ENCODE peak calls at places on chromosomes 4 and X, in seven cellular contexts. T is pancreas, F is lower lobe of right lung, H is cardiac muscle cell, U is neuronal stem cell, N is mucosa of descending colon, Q is uterus. V is an unnamed sample. For H3K9me3 and H3K36me3, the result is how much of the 10 kb centered on the place peaks cover.

GRCh38 chr4:168541608-168541953 is 44.7 kb downstream of the PALLD start:
- DNase-seq in Q (no peak), F (no peak), H (no peak), N (no peak), U (no peak), T (no peak), V (no peak)

GRCh38 chrX:115957862-115958490 is 212.6 kb upstream of the AGTR2 start:
- DNase-seq in Q (no peak), F (no peak), N (no peak), U (no peak), T (no peak), H (peak), V (no peak)

GRCh38 chrX:7711167-7711566 is 131.8 kb upstream of the VCX start:
- DNase-seq in U (no peak), H (no peak), Q (no peak), F (no peak), T (no peak), N (no peak), V (no peak)

GRCh38 chr4:101237773-101238172 is 109.6 kb downstream of the PPP3CA start:
- DNase-seq in T (no peak), U (no peak), H (no peak), F (no peak), Q (no peak), N (no peak), V (no peak)

GRCh38 chr4:124640037-124640730 is 72.3 kb downstream of the ANKRD50 start:
- DNase-seq in N (no peak), U (no peak), H (no peak), F (no peak), T (no peak), Q (no peak), V (no peak)

GRCh38 chrX:54184474-54184873 is 1.4 kb upstream of the FAM120C start:
- DNase-seq in N (no peak), H (no peak), T (no peak), F (no peak), U (no peak), Q (no peak), V (no peak)

GRCh38 chr4:187179086-187180070 is 455.7 kb upstream of the FAT1 start:
- DNase-seq in T (no peak), U (no peak), F (no peak), Q (no peak), N (no peak), H (peak), V (peak)

GRCh38 chr4:10753326-10753725 is 68.8 kb upstream of the CLNK start:
- DNase-seq in F (no peak), T (no peak), H (no peak), N (no peak), U (no peak), Q (no peak), V (no peak)

GRCh38 chrX:74133156-74133796 is 170.7 kb upstream of the ZCCHC13 start:
- DNase-seq in T (no peak), H (peak), Q (peak), U (peak), N (peak), F (no peak), V (peak)

GRCh38 chrX:8647176-8647575 is 84.8 kb downstream of the ANOS1 start:
- DNase-seq in N (no peak), F (no peak), U (no peak), H (no peak), Q (no peak), T (no peak), V (no peak)

GRCh38 chrX:16771483-16772398 is 14.5 kb upstream of the TXLNG start:
- DNase-seq in U (peak), Q (no peak), F (no peak), T (no peak), H (peak), N (peak), V (peak)

GRCh38 chr4:165580379-165580905 is 201.6 kb downstream of the CPE start:
- DNase-seq in U (no peak), F (no peak), H (peak), Q (no peak), N (no peak), T (no peak), V (no peak)

GRCh38 chr4:79638735-79639134 is 230.7 kb upstream of the GK2 start:
- DNase-seq in T (no peak), H (no peak), N (no peak), Q (no peak), U (no peak), F (no peak), V (no peak)

GRCh38 chrX:133850414-133850813 is 135.0 kb downstream of the GPC3 start:
- DNase-seq in U (no peak), Q (no peak), T (no peak), N (no peak), F (no peak), H (no peak), V (no peak)

GRCh38 chrX:24918715-24919114 is 97.0 kb downstream of the ARX start:
- DNase-seq in U (no peak), T (no peak), N (no peak), Q (no peak), F (no peak), H (no peak), V (no peak)
- H3K4me3 ChIP-seq in U (no peak), T (no peak), N (no peak), Q (no peak), F (no peak), H (no peak), V (no peak)

GRCh38 chr4:766559-767283 is 59.2 kb downstream of the CPLX1 start:
- DNase-seq in F (peak), T (no peak), Q (no peak), H (no peak), N (no peak), U (no peak), V (no peak)
- H3K9me3 ChIP-seq in F (under half), T (under half), Q (under half), H (under half), N (under half), U (under half), V (under half)

DNA sequence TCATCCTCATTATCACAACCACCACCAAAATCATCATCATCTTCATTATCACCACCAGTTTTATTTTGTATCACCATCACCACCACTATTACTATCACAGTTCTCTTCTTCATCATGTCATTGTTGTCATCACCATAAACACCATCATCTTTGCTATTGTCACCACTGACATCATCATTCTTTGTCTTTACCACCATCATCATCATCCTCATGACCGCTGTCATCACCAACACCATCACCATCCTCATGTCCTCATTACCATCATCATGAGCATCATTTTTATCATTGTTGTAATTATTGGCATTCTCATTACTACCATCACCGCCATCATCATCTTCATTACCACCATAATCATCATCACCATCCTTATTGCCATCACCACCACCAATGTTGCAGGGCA is 31.4 kb downstream of the EVC start:
- DNase-seq in Q (no peak), T (no peak), N (no peak), H (no peak), U (no peak), F (no peak), V (no peak)
- H3K36me3 ChIP-seq in Q (under half), T (under half), N (under half), H (under half), U (under half), F (under half), V (under half)

GRCh38 chr4:81215219-81215892 is at the start of gene PRKG2:
- DNase-seq in Q (no peak), T (no peak), F (peak), H (peak), N (peak), U (peak), V (no peak)
- H3K4me3 ChIP-seq in Q (peak), T (peak), F (peak), H (peak), N (peak), U (no peak), V (peak)

DNA sequence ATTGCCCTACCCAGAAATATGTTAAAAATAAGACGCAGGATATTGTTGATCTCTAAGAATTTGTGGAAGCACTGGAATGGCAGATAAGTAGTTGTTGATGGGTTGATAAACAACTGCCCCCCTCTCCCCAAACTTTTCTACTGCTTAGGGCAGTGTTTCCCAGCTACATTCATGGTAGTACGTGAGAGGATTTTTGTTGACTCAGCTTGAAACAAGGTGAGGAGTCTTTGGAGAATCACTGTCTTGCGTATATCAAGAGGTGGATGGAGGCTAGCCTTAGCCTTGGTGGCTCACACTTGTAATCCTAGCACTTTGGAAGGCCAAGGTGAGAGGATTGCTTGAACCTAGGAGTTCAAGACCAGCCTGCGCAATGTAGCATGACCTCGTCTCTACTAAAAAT is 5.7 kb downstream of the ENOPH1 start:
- DNase-seq in U (no peak), H (no peak), T (no peak), N (no peak), F (no peak), Q (no peak), V (no peak)
- H3K9me3 ChIP-seq in U (under half), H (under half), T (under half), N (under half), F (under half), Q (under half), V (under half)

DNA sequence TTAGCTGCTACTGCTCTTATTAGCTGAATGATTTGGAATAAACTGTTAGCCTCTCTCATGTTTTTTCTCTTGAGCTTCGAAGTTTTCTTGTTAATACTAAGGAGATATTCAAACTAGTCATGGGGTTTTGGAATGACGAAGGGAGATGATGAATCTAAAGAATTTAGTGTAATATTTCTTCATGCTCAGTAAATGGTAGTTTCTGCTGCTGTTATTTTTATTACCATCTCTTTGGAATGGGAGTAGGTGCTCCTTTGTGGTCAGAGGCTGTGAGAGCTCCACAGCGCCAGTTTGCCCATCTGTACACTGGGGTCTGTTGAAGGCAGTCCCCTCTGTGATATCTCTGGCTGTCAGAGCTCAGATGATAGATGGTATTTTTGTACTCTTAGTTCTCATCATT is 33.7 kb downstream of the HTT start:
- DNase-seq in T (no peak), F (no peak), N (no peak), U (no peak), Q (no peak), H (no peak), V (no peak)
- H3K36me3 ChIP-seq in T (under half), F (half or more), N (under half), U (half or more), Q (under half), H (under half), V (under half)

GRCh38 chr4:146465628-146466027 is 56.1 kb downstream of the SLC10A7 start:
- DNase-seq in N (no peak), Q (no peak), T (no peak), U (no peak), H (no peak), F (no peak), V (no peak)
- H3K4me3 ChIP-seq in N (no peak), Q (no peak), T (no peak), U (no peak), H (no peak), F (no peak), V (peak)

V was measured in SK-N-MC.